ENCODE peak calls at places on chromosomes 5 and 9, in four cellular contexts. One of them, this sample, is unnamed.

GRCh38 chr5:36029914-36030313 is 36.8 kb downstream of the UGT3A2 start:
- DNase-seq in hepatocyte: no peak
- DNase-seq in neural progenitor cell: no peak
- DNase-seq in OCI-LY7: no peak
- DNase-seq in this sample: no peak

GRCh38 chr5:17912794-17913193 is 278.5 kb downstream of the TAF11L14 start:
- DNase-seq in hepatocyte: no peak
- DNase-seq in OCI-LY7: no peak
- DNase-seq in neural progenitor cell: no peak
- DNase-seq in this sample: no peak

GRCh38 chr5:97276721-97277120 is 93.7 kb upstream of the RIOK2 start:
- DNase-seq in OCI-LY7: no peak
- DNase-seq in hepatocyte: no peak
- DNase-seq in neural progenitor cell: no peak
- DNase-seq in this sample: no peak

GRCh38 chr5:20230010-20230409 is 242.0 kb upstream of the CDH18 start:
- DNase-seq in neural progenitor cell: no peak
- DNase-seq in OCI-LY7: no peak
- DNase-seq in hepatocyte: no peak
- DNase-seq in this sample: no peak

GRCh38 chr5:175691761-175692160 is 33.9 kb downstream of the HRH2 start:
- DNase-seq in OCI-LY7: no peak
- DNase-seq in hepatocyte: no peak
- DNase-seq in neural progenitor cell: no peak
- DNase-seq in this sample: no peak

GRCh38 chr5:58105836-58106235 is 354.1 kb downstream of the PLK2 start:
- DNase-seq in hepatocyte: no peak
- DNase-seq in OCI-LY7: no peak
- DNase-seq in neural progenitor cell: no peak
- DNase-seq in this sample: peak

GRCh38 chr9:111730937-111731567 is 63.7 kb downstream of the SHOC1 start:
- DNase-seq in hepatocyte: peak
- DNase-seq in OCI-LY7: no peak
- DNase-seq in neural progenitor cell: no peak
- DNase-seq in this sample: peak

GRCh38 chr5:75234251-75234650 is 2.4 kb downstream of the ANKRD31 start:
- DNase-seq in hepatocyte: no peak
- DNase-seq in OCI-LY7: no peak
- DNase-seq in neural progenitor cell: no peak
- DNase-seq in this sample: no peak

GRCh38 chr5:171342362-171343111 is 33.5 kb downstream of the TLX3 start:
- DNase-seq in neural progenitor cell: peak
- DNase-seq in OCI-LY7: peak
- DNase-seq in hepatocyte: peak
- DNase-seq in this sample: peak

GRCh38 chr9:135029871-135030710 is 57.4 kb upstream of the OLFM1 start:
- DNase-seq in hepatocyte: no peak
- DNase-seq in neural progenitor cell: no peak
- DNase-seq in OCI-LY7: no peak
- DNase-seq in this sample: no peak

GRCh38 chr5:135248801-135249231 is 150.2 kb downstream of the MACROH2A1 start:
- DNase-seq in hepatocyte: no peak
- DNase-seq in OCI-LY7: no peak
- DNase-seq in neural progenitor cell: no peak
- DNase-seq in this sample: no peak

GRCh38 chr9:131772940-131773339 is 33.1 kb upstream of the RAPGEF1 start:
- DNase-seq in OCI-LY7: no peak
- DNase-seq in hepatocyte: no peak
- DNase-seq in neural progenitor cell: no peak
- DNase-seq in this sample: no peak

GRCh38 chr9:131776036-131776435 is 36.2 kb upstream of the RAPGEF1 start:
- DNase-seq in OCI-LY7: no peak
- DNase-seq in neural progenitor cell: no peak
- DNase-seq in hepatocyte: no peak
- DNase-seq in this sample: no peak

GRCh38 chr9:131776473-131776872 is 36.6 kb upstream of the RAPGEF1 start:
- DNase-seq in hepatocyte: peak
- DNase-seq in neural progenitor cell: peak
- DNase-seq in OCI-LY7: peak
- DNase-seq in this sample: peak

GRCh38 chr9:131773911-131774379 is 34.1 kb upstream of the RAPGEF1 start:
- DNase-seq in OCI-LY7: peak
- DNase-seq in hepatocyte: peak
- DNase-seq in neural progenitor cell: peak
- DNase-seq in this sample: peak

DNA sequence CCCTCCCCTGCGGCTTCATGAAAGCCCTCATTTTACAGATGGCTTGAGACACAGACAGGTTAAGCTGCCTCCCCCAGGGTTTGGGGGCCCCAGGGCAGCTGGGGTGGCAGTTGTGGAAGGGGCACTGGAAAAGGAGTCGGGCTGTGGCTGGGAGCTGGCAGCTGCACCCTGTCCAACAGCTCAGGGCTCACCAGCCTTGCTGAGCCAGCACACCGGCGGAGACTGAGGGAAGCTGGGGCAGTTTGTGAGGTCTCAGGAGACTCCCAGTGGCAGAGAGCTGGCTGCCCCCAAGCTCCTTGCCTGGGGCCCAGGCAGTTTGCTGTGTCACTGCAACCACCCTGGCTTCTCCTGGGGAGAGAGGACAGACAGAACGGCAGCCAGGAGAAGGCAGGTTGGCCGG is 34.8 kb upstream of the RAPGEF1 start:
- DNase-seq in hepatocyte: no peak
- DNase-seq in neural progenitor cell: no peak
- DNase-seq in OCI-LY7: no peak
- DNase-seq in this sample: no peak
- TF ChIP-seq EZH2phosphoT487 in hepatocyte: no peak
- TF ChIP-seq EZH2phosphoT487 in neural progenitor cell: no peak
- TF ChIP-seq EZH2phosphoT487 in OCI-LY7: no peak
- TF ChIP-seq EZH2phosphoT487 in this sample: no peak

DNA sequence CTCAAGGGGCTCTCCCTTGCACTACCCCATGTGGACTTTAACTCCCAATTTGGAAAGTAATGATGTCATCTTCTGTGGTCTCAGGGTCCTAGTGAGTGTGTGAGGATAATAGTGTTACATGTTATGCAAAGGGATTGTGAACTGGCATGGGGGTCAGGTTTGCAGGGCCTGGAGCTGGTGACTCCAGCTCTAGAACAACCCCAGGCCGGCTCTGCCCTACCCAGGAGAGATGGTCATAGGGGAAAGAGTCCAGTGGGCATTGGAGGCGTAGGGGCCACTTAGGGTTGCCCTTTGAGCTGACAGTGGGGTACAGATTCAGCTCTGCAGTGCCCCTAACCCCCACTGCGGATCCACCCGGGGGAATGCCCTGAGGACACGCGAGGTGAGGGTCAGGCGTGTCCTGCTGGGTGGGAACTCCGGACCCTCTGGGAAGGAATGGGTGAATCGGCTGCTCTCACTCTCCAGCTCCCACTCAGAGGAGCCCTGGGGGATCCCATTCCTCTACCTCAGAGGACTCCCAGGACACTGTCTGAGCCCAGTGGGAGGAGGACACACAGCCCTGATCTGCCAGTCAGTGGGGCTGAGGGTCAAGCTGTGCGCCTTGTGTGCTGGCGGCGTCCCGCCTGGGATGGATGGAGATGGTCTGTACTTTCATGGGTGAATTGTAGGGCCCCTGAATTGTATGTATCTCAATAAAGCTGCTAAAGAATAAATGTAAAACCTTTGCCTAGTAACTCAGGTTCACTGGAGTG is 2.5 kb upstream of the NKD2 start:
- DNase-seq in hepatocyte: no peak
- DNase-seq in neural progenitor cell: no peak
- DNase-seq in OCI-LY7: no peak
- DNase-seq in this sample: no peak
- TF ChIP-seq EZH2phosphoT487 in hepatocyte: no peak
- TF ChIP-seq EZH2phosphoT487 in neural progenitor cell: no peak
- TF ChIP-seq EZH2phosphoT487 in OCI-LY7: no peak
- TF ChIP-seq EZH2phosphoT487 in this sample: no peak

DNA sequence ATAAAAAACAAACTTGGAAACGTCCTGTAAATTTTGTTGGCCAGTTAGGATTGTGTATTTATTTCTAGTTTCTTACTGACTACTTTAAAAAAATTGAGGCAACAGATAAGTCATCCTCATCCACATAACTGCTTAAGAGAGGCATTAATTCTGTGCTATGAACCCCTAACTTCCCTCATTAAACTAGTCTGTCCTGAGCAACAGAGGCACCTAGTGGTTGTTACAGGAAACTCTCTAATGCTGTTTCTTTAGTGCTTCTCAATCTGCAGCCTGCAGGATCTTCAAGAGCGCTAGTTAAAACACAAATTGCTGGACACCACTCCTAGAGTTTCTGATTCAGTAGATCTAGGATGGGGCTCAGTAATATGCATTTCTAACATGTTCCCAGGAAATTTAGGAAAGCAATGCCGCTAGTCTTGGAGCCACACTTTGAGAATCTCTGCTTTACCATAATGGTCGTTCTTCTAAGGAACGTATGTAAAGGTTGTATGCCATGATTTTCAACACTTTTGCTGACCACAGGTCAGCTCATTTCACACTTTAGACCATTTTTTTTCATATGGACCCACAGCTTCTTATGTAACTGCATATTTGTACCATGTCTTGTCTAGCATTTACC is 410.1 kb upstream of the SMARCA2 start:
- DNase-seq in neural progenitor cell: no peak
- DNase-seq in OCI-LY7: peak
- DNase-seq in hepatocyte: no peak
- DNase-seq in this sample: peak
- TF ChIP-seq EZH2phosphoT487 in neural progenitor cell: no peak
- TF ChIP-seq EZH2phosphoT487 in OCI-LY7: no peak
- TF ChIP-seq EZH2phosphoT487 in hepatocyte: no peak
- TF ChIP-seq EZH2phosphoT487 in this sample: no peak

GRCh38 chr9:105007143-105007542 is 79.2 kb upstream of the ABCA1 start:
- DNase-seq in hepatocyte: peak
- DNase-seq in OCI-LY7: no peak
- DNase-seq in neural progenitor cell: no peak
- DNase-seq in this sample: peak
- TF ChIP-seq EZH2phosphoT487 in hepatocyte: no peak
- TF ChIP-seq EZH2phosphoT487 in OCI-LY7: no peak
- TF ChIP-seq EZH2phosphoT487 in neural progenitor cell: no peak
- TF ChIP-seq EZH2phosphoT487 in this sample: no peak